ENCODE peak calls at places on chromosomes 2 and 18, in five cellular contexts. One of them, this sample, is unnamed.

GRCh38 chr18:70022636-70023035 is 75.0 kb upstream of the CD226 start:
- DNase-seq in HepG2: no peak
- DNase-seq in K562: no peak
- DNase-seq in A549: no peak
- DNase-seq in endothelial cell of umbilical vein: no peak
- DNase-seq in this sample: no peak

GRCh38 chr2:99439989-99440388 is 49.8 kb downstream of the REV1 start:
- DNase-seq in A549: no peak
- DNase-seq in HepG2: no peak
- DNase-seq in K562: no peak
- DNase-seq in endothelial cell of umbilical vein: no peak
- DNase-seq in this sample: no peak

GRCh38 chr2:203551653-203552250 is 16.7 kb upstream of the RAPH1 start:
- DNase-seq in K562: no peak
- DNase-seq in A549: no peak
- DNase-seq in endothelial cell of umbilical vein: no peak
- DNase-seq in HepG2: peak; percentile 30
- DNase-seq in this sample: peak; percentile 61

GRCh38 chr2:196380098-196380497 is 208.7 kb upstream of the STK17B start:
- DNase-seq in K562: no peak
- DNase-seq in A549: no peak
- DNase-seq in endothelial cell of umbilical vein: no peak
- DNase-seq in HepG2: no peak
- DNase-seq in this sample: peak; percentile 8

GRCh38 chr2:168596881-168597280 is 140.8 kb downstream of the CERS6 start:
- DNase-seq in HepG2: no peak
- DNase-seq in K562: no peak
- DNase-seq in endothelial cell of umbilical vein: no peak
- DNase-seq in A549: no peak
- DNase-seq in this sample: no peak

GRCh38 chr2:39930175-39930926 is 151.3 kb upstream of the THUMPD2 start:
- DNase-seq in K562: no peak
- DNase-seq in endothelial cell of umbilical vein: no peak
- DNase-seq in A549: no peak
- DNase-seq in HepG2: no peak
- DNase-seq in this sample: no peak

GRCh38 chr2:174122185-174122584 is 126.1 kb downstream of the OLA1 start:
- DNase-seq in A549: no peak
- DNase-seq in K562: no peak
- DNase-seq in endothelial cell of umbilical vein: no peak
- DNase-seq in HepG2: no peak
- DNase-seq in this sample: no peak

GRCh38 chr2:176414641-176415040 is 145.4 kb downstream of the MTX2 start:
- DNase-seq in HepG2: no peak
- DNase-seq in A549: no peak
- DNase-seq in endothelial cell of umbilical vein: peak; percentile 96
- DNase-seq in K562: no peak
- DNase-seq in this sample: no peak

GRCh38 chr18:64409511-64409910 is 260.6 kb upstream of the LINC00305 start:
- DNase-seq in HepG2: no peak
- DNase-seq in K562: no peak
- DNase-seq in endothelial cell of umbilical vein: peak; percentile 5
- DNase-seq in A549: no peak
- DNase-seq in this sample: peak; percentile 32

GRCh38 chr2:176285321-176285720 is 16.1 kb downstream of the MTX2 start:
- DNase-seq in K562: peak; percentile 14
- DNase-seq in A549: no peak
- DNase-seq in endothelial cell of umbilical vein: no peak
- DNase-seq in HepG2: no peak
- DNase-seq in this sample: no peak

GRCh38 chr2:233800231-233800630 is 22.1 kb downstream of the MROH2A start:
- DNase-seq in HepG2: no peak
- DNase-seq in endothelial cell of umbilical vein: no peak
- DNase-seq in K562: no peak
- DNase-seq in A549: no peak
- DNase-seq in this sample: no peak

GRCh38 chr2:25376750-25377621 is 35.3 kb upstream of the DNMT3A start:
- DNase-seq in HepG2: peak; percentile 72
- DNase-seq in endothelial cell of umbilical vein: peak; percentile 82
- DNase-seq in A549: peak; percentile 84
- DNase-seq in K562: peak; percentile 92
- DNase-seq in this sample: peak; percentile 95

GRCh38 chr2:223104336-223104735 is 52.3 kb downstream of the KCNE4 start:
- DNase-seq in K562: no peak
- DNase-seq in HepG2: no peak
- DNase-seq in endothelial cell of umbilical vein: no peak
- DNase-seq in A549: no peak
- DNase-seq in this sample: peak; percentile 52

GRCh38 chr2:189657867-189658266 is 3.4 kb upstream of the ASNSD1 start:
- DNase-seq in endothelial cell of umbilical vein: no peak
- DNase-seq in K562: no peak
- DNase-seq in A549: no peak
- DNase-seq in HepG2: no peak
- DNase-seq in this sample: peak; percentile 68

GRCh38 chr18:36323421-36323820 is 25.9 kb downstream of the FHOD3 start:
- DNase-seq in HepG2: no peak
- DNase-seq in K562: no peak
- DNase-seq in endothelial cell of umbilical vein: no peak
- DNase-seq in A549: no peak
- DNase-seq in this sample: no peak

GRCh38 chr2:207531024-207531411 is 1.3 kb downstream of the CREB1 start:
- DNase-seq in A549: no peak
- DNase-seq in K562: no peak
- DNase-seq in endothelial cell of umbilical vein: no peak
- DNase-seq in HepG2: no peak
- DNase-seq in this sample: no peak

GRCh38 chr2:236342951-236343350 is 78.7 kb upstream of the ASB18 start:
- DNase-seq in HepG2: no peak
- DNase-seq in A549: no peak
- DNase-seq in K562: no peak
- DNase-seq in endothelial cell of umbilical vein: no peak
- DNase-seq in this sample: no peak

GRCh38 chr2:15543541-15543940 is 17.6 kb downstream of the NBAS start:
- DNase-seq in A549: no peak
- DNase-seq in endothelial cell of umbilical vein: no peak
- DNase-seq in K562: no peak
- DNase-seq in HepG2: no peak
- DNase-seq in this sample: no peak

GRCh38 chr2:5693288-5694015 is 1.3 kb downstream of the SOX11 start:
- DNase-seq in K562: no peak
- DNase-seq in endothelial cell of umbilical vein: no peak
- DNase-seq in HepG2: no peak
- DNase-seq in A549: no peak
- DNase-seq in this sample: no peak
- TF ChIP-seq CTCF in K562: no peak
- TF ChIP-seq CTCF in endothelial cell of umbilical vein: no peak
- TF ChIP-seq CTCF in HepG2: no peak
- TF ChIP-seq CTCF in A549: no peak
- TF ChIP-seq CTCF in this sample: no peak

DNA sequence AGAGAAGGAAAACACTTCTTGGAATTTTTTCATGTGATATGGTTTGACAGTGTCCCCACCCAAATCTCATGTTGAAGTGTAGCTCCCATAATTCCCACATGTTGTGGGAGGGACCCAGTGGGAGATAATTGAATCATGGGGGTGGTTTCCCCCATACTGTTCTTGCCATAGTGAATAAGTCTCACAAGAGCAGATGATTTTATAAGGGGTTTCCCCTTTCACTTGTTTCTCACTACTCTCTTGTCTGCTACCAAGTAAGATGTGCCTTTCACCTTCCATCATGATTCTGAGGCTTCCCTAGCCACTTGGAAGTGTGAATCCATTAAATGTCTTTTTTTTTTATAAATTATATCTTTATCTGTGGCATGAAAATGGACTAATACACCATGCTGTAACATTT is 250.7 kb downstream of the LPIN1 start:
- DNase-seq in K562: no peak
- DNase-seq in A549: no peak
- DNase-seq in endothelial cell of umbilical vein: no peak
- DNase-seq in HepG2: no peak
- DNase-seq in this sample: no peak
- TF ChIP-seq MAX in K562: no peak
- TF ChIP-seq MAX in A549: no peak
- TF ChIP-seq MAX in endothelial cell of umbilical vein: no peak
- TF ChIP-seq MAX in HepG2: no peak
- TF ChIP-seq MAX in this sample: no peak

GRCh38 chr2:206149330-206149729 is 9.9 kb downstream of the NDUFS1 start:
- DNase-seq in K562: no peak
- DNase-seq in A549: no peak
- DNase-seq in HepG2: no peak
- DNase-seq in endothelial cell of umbilical vein: no peak
- DNase-seq in this sample: no peak

GRCh38 chr2:206145665-206146064 is 13.6 kb downstream of the NDUFS1 start:
- DNase-seq in HepG2: no peak
- DNase-seq in K562: no peak
- DNase-seq in A549: no peak
- DNase-seq in endothelial cell of umbilical vein: no peak
- DNase-seq in this sample: no peak

GRCh38 chr2:206150168-206150567 is 9.1 kb downstream of the NDUFS1 start:
- DNase-seq in A549: no peak
- DNase-seq in HepG2: no peak
- DNase-seq in endothelial cell of umbilical vein: no peak
- DNase-seq in K562: no peak
- DNase-seq in this sample: no peak

GRCh38 chr2:206154197-206154596 is 5.0 kb downstream of the NDUFS1 start:
- DNase-seq in K562: no peak
- DNase-seq in HepG2: peak; percentile 58
- DNase-seq in A549: no peak
- DNase-seq in endothelial cell of umbilical vein: no peak
- DNase-seq in this sample: peak; percentile 96

GRCh38 chr2:206150631-206151030 is 8.6 kb downstream of the NDUFS1 start:
- DNase-seq in A549: no peak
- DNase-seq in HepG2: no peak
- DNase-seq in endothelial cell of umbilical vein: no peak
- DNase-seq in K562: no peak
- DNase-seq in this sample: no peak
- TF ChIP-seq MYC in A549: no peak
- TF ChIP-seq MYC in HepG2: no peak
- TF ChIP-seq MYC in endothelial cell of umbilical vein: no peak
- TF ChIP-seq MYC in K562: no peak
- TF ChIP-seq MYC in this sample: no peak

GRCh38 chr2:62801814-62802524 is 96.5 kb downstream of the EHBP1 start:
- DNase-seq in HepG2: no peak
- DNase-seq in K562: no peak
- DNase-seq in A549: peak; percentile 48
- DNase-seq in endothelial cell of umbilical vein: no peak
- DNase-seq in this sample: peak; percentile 40
- TF ChIP-seq CTCF in HepG2: no peak
- TF ChIP-seq CTCF in K562: no peak
- TF ChIP-seq CTCF in A549: peak; percentile 38
- TF ChIP-seq CTCF in endothelial cell of umbilical vein: no peak
- TF ChIP-seq CTCF in this sample: no peak

DNA sequence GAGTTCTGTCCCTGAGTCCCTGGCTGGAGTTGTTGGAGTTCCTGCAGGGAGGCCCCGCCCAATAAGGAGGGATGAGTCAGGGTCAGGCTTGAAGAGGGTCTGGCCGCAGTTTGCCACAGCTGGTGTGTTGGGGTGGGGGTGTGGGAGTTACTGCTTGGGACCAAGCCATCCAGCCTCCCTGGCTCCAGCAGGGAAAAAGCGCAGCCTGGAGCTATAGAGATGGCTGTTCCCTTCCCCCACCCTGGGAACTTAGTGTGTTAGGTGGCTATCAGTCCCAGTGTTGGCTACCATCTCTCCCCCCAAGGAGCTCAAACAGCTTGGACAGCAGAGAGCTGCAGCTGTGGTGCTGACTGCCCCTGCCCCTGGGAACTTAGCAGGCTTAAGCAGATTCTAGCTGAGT is 13.2 kb upstream of the TANK start:
- DNase-seq in A549: no peak
- DNase-seq in endothelial cell of umbilical vein: no peak
- DNase-seq in HepG2: no peak
- DNase-seq in K562: no peak
- DNase-seq in this sample: no peak
- TF ChIP-seq MAX in A549: no peak
- TF ChIP-seq MAX in endothelial cell of umbilical vein: no peak
- TF ChIP-seq MAX in HepG2: no peak
- TF ChIP-seq MAX in K562: no peak
- TF ChIP-seq MAX in this sample: no peak

GRCh38 chr2:38434595-38434994 is 57.5 kb upstream of the ATL2 start:
- DNase-seq in endothelial cell of umbilical vein: no peak
- DNase-seq in A549: no peak
- DNase-seq in K562: no peak
- DNase-seq in HepG2: no peak
- DNase-seq in this sample: no peak

GRCh38 chr2:38433607-38433975 is 56.5 kb upstream of the ATL2 start:
- DNase-seq in HepG2: no peak
- DNase-seq in A549: no peak
- DNase-seq in K562: no peak
- DNase-seq in endothelial cell of umbilical vein: no peak
- DNase-seq in this sample: no peak

GRCh38 chr2:38435775-38436174 is 58.7 kb upstream of the ATL2 start:
- DNase-seq in K562: no peak
- DNase-seq in HepG2: no peak
- DNase-seq in A549: no peak
- DNase-seq in endothelial cell of umbilical vein: no peak
- DNase-seq in this sample: no peak

GRCh38 chr2:38430603-38431002 is 53.5 kb upstream of the ATL2 start:
- DNase-seq in endothelial cell of umbilical vein: no peak
- DNase-seq in A549: no peak
- DNase-seq in K562: no peak
- DNase-seq in HepG2: no peak
- DNase-seq in this sample: no peak

DNA sequence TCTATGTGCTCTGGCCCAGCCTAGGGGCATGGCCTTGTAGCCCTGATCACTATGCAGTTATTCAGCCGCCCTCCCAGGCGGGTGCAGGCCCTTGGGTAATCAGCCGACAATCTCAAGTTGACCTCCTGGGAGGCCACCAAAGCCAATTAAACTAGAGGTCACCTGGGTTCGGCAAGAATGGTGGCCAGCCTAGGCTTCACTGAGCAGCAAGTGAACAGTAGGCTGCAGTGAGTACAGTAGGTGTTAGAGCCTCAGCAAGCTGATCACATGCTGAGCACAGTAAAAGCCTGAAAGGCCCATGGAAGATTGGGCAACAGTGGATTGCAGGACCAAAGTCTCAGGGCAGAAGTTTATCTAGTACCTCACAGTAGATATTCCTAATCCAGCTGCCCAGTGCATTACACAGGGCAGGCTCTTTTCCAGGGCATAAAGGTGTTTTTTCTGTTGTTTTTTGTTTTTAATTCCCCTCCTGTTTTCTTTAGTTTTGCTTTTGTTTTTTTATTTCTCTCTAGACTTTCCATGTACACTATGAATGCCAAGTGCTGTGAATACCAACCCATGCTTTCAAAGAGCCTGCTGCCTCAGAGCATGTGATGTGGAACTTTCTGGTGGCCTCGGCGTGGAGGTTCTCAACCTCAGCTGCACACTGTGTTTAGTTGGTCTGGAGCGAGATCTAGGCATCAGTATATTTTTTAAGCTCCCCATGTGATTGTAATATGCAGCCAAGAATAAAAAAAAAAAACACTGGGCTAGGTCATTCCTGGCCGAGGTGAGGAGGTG is 55.9 kb upstream of the ATL2 start:
- DNase-seq in endothelial cell of umbilical vein: no peak
- DNase-seq in HepG2: peak; percentile 92
- DNase-seq in K562: no peak
- DNase-seq in A549: no peak
- DNase-seq in this sample: peak; percentile 25
- TF ChIP-seq MYC in endothelial cell of umbilical vein: no peak
- TF ChIP-seq MYC in HepG2: peak; percentile 91
- TF ChIP-seq MYC in K562: no peak
- TF ChIP-seq MYC in A549: no peak
- TF ChIP-seq MYC in this sample: no peak

This sample was measured in NB4.